ENCODE peak calls at places on chromosomes 16 and 17, in four cellular contexts. A is HCT116, O is mesendoderm, L is neural progenitor cell. U is an unnamed sample.

GRCh38 chr17:68346448-68346847 is 55.2 kb downstream of the ARSG start:
- DNase-seq in L (peak; percentile 60), O (no peak), A (no peak), U (no peak)

GRCh38 chr16:89290887-89291286 is 73.4 kb downstream of the ZNF778 start:
- DNase-seq in L (peak; percentile 82), A (no peak), O (peak; percentile 88), U (no peak)

GRCh38 chr16:11759997-11760396 is 17.3 kb upstream of the TXNDC11 start:
- DNase-seq in L (no peak), A (no peak), O (no peak), U (no peak)

GRCh38 chr16:47477680-47478079 is 16.5 kb downstream of the PHKB start:
- DNase-seq in O (no peak), A (no peak), L (no peak), U (peak; percentile 23)

GRCh38 chr16:78175287-78175686 is 75.8 kb downstream of the WWOX start:
- DNase-seq in O (no peak), A (no peak), L (no peak), U (no peak)

GRCh38 chr16:66473654-66474519 is 46.8 kb downstream of the BEAN1 start:
- DNase-seq in A (no peak), L (no peak), O (no peak), U (no peak)

GRCh38 chr16:68760671-68761275 is 23.7 kb downstream of the CDH1 start:
- DNase-seq in L (no peak), O (no peak), A (no peak), U (peak; percentile 66)

GRCh38 chr17:57455063-57455914 is 199.0 kb downstream of the MSI2 start:
- DNase-seq in L (no peak), O (no peak), A (no peak), U (peak; percentile 43)

GRCh38 chr16:60720060-60720459 is 1316.2 kb downstream of the CDH8 start:
- DNase-seq in O (no peak), A (no peak), L (no peak), U (no peak)

GRCh38 chr16:48330133-48330846 is 54.9 kb downstream of the SIAH1 start:
- DNase-seq in L (no peak), A (no peak), O (no peak), U (no peak)

GRCh38 chr17:82217530-82218204 is 5.0 kb upstream of the CCDC57 start:
- DNase-seq in L (no peak), O (peak; percentile 63), A (no peak), U (peak; percentile 94)

GRCh38 chr17:6000426-6000825 is 69.8 kb upstream of the WSCD1 start:
- DNase-seq in A (no peak), L (no peak), O (no peak), U (no peak)

GRCh38 chr17:54180919-54181318 is 358.2 kb downstream of the KIF2B start:
- DNase-seq in L (no peak), O (no peak), A (no peak), U (no peak)

GRCh38 chr17:30824002-30824355 is 513 bp downstream of the CRLF3 start:
- DNase-seq in O (peak; percentile 70), L (no peak), A (no peak), U (no peak)

GRCh38 chr17:57604771-57605733 is 140.0 kb downstream of the CCDC182 start:
- DNase-seq in O (no peak), A (no peak), L (peak; percentile 38), U (peak; percentile 64)

GRCh38 chr16:51941412-51941811 is 605.5 kb downstream of the TOX3 start:
- DNase-seq in A (no peak), L (no peak), O (no peak), U (no peak)

GRCh38 chr17:31515226-31515759 is 123.8 kb downstream of the RAB11FIP4 start:
- DNase-seq in A (no peak), O (no peak), L (no peak), U (no peak)

GRCh38 chr16:11263737-11264136 is 5.4 kb downstream of the TNP2 start:
- DNase-seq in L (no peak), O (no peak), A (no peak), U (no peak)

GRCh38 chr17:58995247-58995940 is 111.3 kb downstream of the TRIM37 start:
- DNase-seq in O (no peak), A (no peak), L (no peak), U (no peak)

GRCh38 chr17:42116705-42117396 is 4.3 kb downstream of the KAT2A start:
- DNase-seq in A (peak; percentile 44), L (peak; percentile 89), O (peak; percentile 87), U (peak; percentile 83)

GRCh38 chr17:4881761-4882555 is 17.4 kb upstream of the C17orf107 start:
- DNase-seq in A (no peak), O (peak; percentile 72), L (peak; percentile 79), U (peak; percentile 43)

GRCh38 chr17:4648741-4649140 is 7.3 kb upstream of the ALOX15 start:
- DNase-seq in L (no peak), A (no peak), O (no peak), U (no peak)

GRCh38 chr17:36920032-36921000 is 17.0 kb upstream of the LHX1 start:
- DNase-seq in A (peak; percentile 43), L (peak; percentile 67), O (peak; percentile 77), U (peak; percentile 39)

GRCh38 chr16:55499951-55500350 is 8.9 kb upstream of the LPCAT2 start:
- DNase-seq in A (peak; percentile 41), L (peak; percentile 49), O (peak; percentile 43), U (peak; percentile 100)

GRCh38 chr16:87721622-87722565 is 43.9 kb downstream of the KLHDC4 start:
- DNase-seq in L (no peak), A (no peak), O (no peak), U (no peak)

GRCh38 chr17:6257339-6257738 is 177.6 kb downstream of the AIPL1 start:
- DNase-seq in L (peak; percentile 33), A (no peak), O (peak; percentile 68), U (peak; percentile 26)

GRCh38 chr17:10192963-10193362 is 5.4 kb downstream of the GAS7 start:
- DNase-seq in A (no peak), L (no peak), O (no peak), U (peak; percentile 75)

GRCh38 chr16:29674188-29674587 is 4.8 kb upstream of the QPRT start:
- DNase-seq in O (no peak), L (no peak), A (no peak), U (no peak)

GRCh38 chr16:23836404-23837291 is 865 bp downstream of the PRKCB start:
- DNase-seq in L (peak; percentile 74), A (no peak), O (peak; percentile 13), U (no peak)

GRCh38 chr17:37191219-37191618 is 184.6 kb upstream of the C17orf78 start:
- DNase-seq in L (no peak), A (no peak), O (no peak), U (peak; percentile 55)

GRCh38 chr16:60295451-60295850 is 1561.3 kb upstream of the GOT2 start:
- DNase-seq in L (no peak), A (no peak), O (no peak), U (no peak)

GRCh38 chr17:559699-560378 is 154.8 kb downstream of the VPS53 start:
- DNase-seq in L (no peak), A (no peak), O (no peak), U (peak; percentile 96)

GRCh38 chr16:29141586-29142324 is 156.9 kb downstream of the LAT start:
- DNase-seq in O (no peak), A (no peak), L (no peak), U (no peak)

GRCh38 chr17:30323895-30324319 is 9.9 kb downstream of the TMIGD1 start:
- DNase-seq in L (no peak), O (no peak), A (peak; percentile 35), U (no peak)

DNA sequence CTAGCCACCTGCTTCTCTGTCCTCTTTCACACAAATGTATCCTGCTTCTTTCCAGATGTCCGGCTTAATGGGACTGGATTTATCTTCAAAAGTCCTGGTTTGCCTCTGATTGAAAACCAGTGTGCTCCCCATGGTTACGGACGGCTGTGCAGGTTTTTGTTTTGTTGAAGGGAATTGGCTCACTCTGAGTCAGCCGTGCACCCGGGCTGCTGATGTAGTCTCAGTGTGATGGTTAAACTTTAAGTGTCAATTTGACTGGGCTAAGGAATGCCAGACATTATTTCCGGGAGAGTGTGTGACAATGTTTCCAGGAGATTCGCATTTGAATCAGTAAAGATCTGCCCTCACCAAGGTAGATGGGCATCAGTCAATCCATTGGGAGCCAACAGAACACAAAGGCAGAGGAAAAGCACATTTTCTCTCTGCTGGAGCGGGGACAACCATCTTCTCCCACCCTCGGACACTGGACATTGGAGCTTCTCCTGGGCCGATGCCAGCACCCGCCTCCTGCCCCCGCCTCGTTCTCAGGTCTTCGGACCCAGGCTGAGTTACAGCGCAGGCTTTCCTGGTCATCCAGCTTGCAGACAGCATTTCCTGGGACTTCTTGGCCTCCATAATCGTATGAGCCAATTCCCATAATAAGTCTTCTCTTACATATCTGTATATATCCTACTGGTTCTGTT is 126.9 kb upstream of the TNRC6C start:
- DNase-seq in A (no peak), L (peak; percentile 49), O (no peak), U (peak; percentile 55)
- H3K4me2 ChIP-seq in A (no peak overlapping the region), L (peak overlapping the region; percentile 17), O (no peak overlapping the region), U (peak overlapping the region; percentile 31)

GRCh38 chr17:17406225-17406624 is 70.6 kb upstream of the MED9 start:
- DNase-seq in L (no peak), O (no peak), A (no peak), U (no peak)
- H3K4me2 ChIP-seq in L (no peak overlapping the region), O (no peak overlapping the region), A (no peak overlapping the region), U (no peak overlapping the region)

GRCh38 chr17:8618825-8619224 is 11.7 kb downstream of the MYH10 start:
- DNase-seq in A (no peak), L (no peak), O (no peak), U (no peak)
- H3K4me2 ChIP-seq in A (no peak overlapping the region), L (no peak overlapping the region), O (no peak overlapping the region), U (no peak overlapping the region)

GRCh38 chr16:27198451-27199234 is 4.7 kb upstream of the KDM8 start:
- DNase-seq in O (peak; percentile 44), L (peak; percentile 9), A (no peak), U (no peak)
- H3K4me2 ChIP-seq in O (no peak overlapping the region), L (no peak overlapping the region), A (no peak overlapping the region), U (no peak overlapping the region)

GRCh38 chr17:61362852-61363600 is 36.6 kb upstream of the TBX2 start:
- DNase-seq in L (no peak), O (no peak), A (no peak), U (no peak)

GRCh38 chr17:61363601-61364462 is 35.8 kb upstream of the TBX2 start:
- DNase-seq in O (no peak), A (no peak), L (no peak), U (no peak)

GRCh38 chr17:61362396-61362795 is 37.2 kb upstream of the TBX2 start:
- DNase-seq in A (no peak), L (no peak), O (no peak), U (no peak)

GRCh38 chr17:61361084-61361483 is 38.6 kb upstream of the TBX2 start:
- DNase-seq in A (no peak), O (no peak), L (no peak), U (peak; percentile 78)

GRCh38 chr17:61360318-61360717 is 39.3 kb upstream of the TBX2 start:
- DNase-seq in L (no peak), O (no peak), A (no peak), U (no peak)
- H3K4me2 ChIP-seq in L (no peak overlapping the region), O (no peak overlapping the region), A (no peak overlapping the region), U (no peak overlapping the region)

GRCh38 chr17:50973557-50974494 is 107.7 kb upstream of the TOB1 start:
- DNase-seq in O (no peak), A (no peak), L (no peak), U (no peak)

GRCh38 chr17:50976951-50977472 is 110.9 kb upstream of the TOB1 start:
- DNase-seq in O (no peak), L (no peak), A (no peak), U (peak; percentile 9)

GRCh38 chr17:50981279-50981678 is 115.1 kb upstream of the TOB1 start:
- DNase-seq in L (no peak), A (no peak), O (no peak), U (no peak)

GRCh38 chr17:50979524-50979927 is 113.4 kb upstream of the TOB1 start:
- DNase-seq in O (no peak), L (no peak), A (no peak), U (no peak)

GRCh38 chr17:50977487-50978159 is 111.5 kb upstream of the TOB1 start:
- DNase-seq in L (no peak), O (no peak), A (no peak), U (no peak)
- H3K4me2 ChIP-seq in L (no peak overlapping the region), O (no peak overlapping the region), A (no peak overlapping the region), U (no peak overlapping the region)